ENCODE peak calls at places on chromosomes 1 and 21, in four cellular contexts. K is activated naive CD4-positive, alpha-beta T cell treated with anti-CD3 and anti-CD28 coated beads for 36 hours; P is fibroblast of gingiva; X is GM12891. H is an unnamed sample.
A peak's percentile ranks its signal among the peaks of the same experiment; 100 is the strongest.

GRCh38 chr1:107964397-107965111 is 426 bp downstream of the VAV3 start:
- DNase-seq in K (peak; percentile 20), P (peak; percentile 3), X (peak; percentile 12), H (no peak)

GRCh38 chr1:234724517-234725176 is 114.7 kb upstream of the IRF2BP2 start:
- DNase-seq in K (peak; percentile 35), P (no peak), X (no peak), H (no peak)

GRCh38 chr21:32475162-32475812 is 62.8 kb downstream of the EVA1C start:
- DNase-seq in K (no peak), P (peak; percentile 72), X (no peak), H (no peak)

GRCh38 chr21:32306021-32306780 is 7.5 kb downstream of the MRAP start:
- DNase-seq in K (no peak), P (no peak), X (no peak), H (peak; percentile 83)

GRCh38 chr1:69104859-69105258 is 462.9 kb upstream of the LRRC7 start:
- DNase-seq in K (no peak), P (no peak), X (no peak), H (no peak)

GRCh38 chr1:19794583-19794982 is 5.1 kb downstream of the TMCO4 start:
- DNase-seq in K (no peak), P (no peak), X (no peak), H (no peak)

GRCh38 chr1:169260478-169260877 is 107.1 kb downstream of the NME7 start:
- DNase-seq in K (no peak), P (no peak), X (no peak), H (no peak)

GRCh38 chr1:161486806-161487482 is 18.3 kb upstream of the FCGR2A start:
- DNase-seq in K (peak; percentile 50), P (peak; percentile 42), X (peak; percentile 38), H (peak; percentile 71)

GRCh38 chr1:183082650-183083049 is 59.4 kb downstream of the LAMC1 start:
- DNase-seq in K (no peak), P (no peak), X (no peak), H (no peak)

GRCh38 chr1:198125995-198126758 is 30.6 kb upstream of the NEK7 start:
- DNase-seq in K (no peak), P (peak; percentile 81), X (no peak), H (no peak)

GRCh38 chr1:8516278-8516777 is 198.4 kb downstream of the SLC45A1 start:
- DNase-seq in K (no peak), P (no peak), X (no peak), H (no peak)